ENCODE peak calls at places on chromosomes 12 and 14, in six cellular contexts. One of them, this sample, is unnamed.

GRCh38 chr12:52038447-52038846 is 12.8 kb upstream of the NR4A1 start:
- DNase-seq in neural progenitor cell: no peak
- DNase-seq in amniotic stem cell: no peak
- DNase-seq in CD8-positive, alpha-beta T cell: no peak
- DNase-seq in HT1080: no peak
- DNase-seq in left ventricle myocardium inferior: no peak
- DNase-seq in this sample: no peak

GRCh38 chr12:4119157-4119761 is 154.3 kb upstream of the CCND2 start:
- DNase-seq in neural progenitor cell: no peak
- DNase-seq in amniotic stem cell: no peak
- DNase-seq in CD8-positive, alpha-beta T cell: no peak
- DNase-seq in HT1080: no peak
- DNase-seq in left ventricle myocardium inferior: no peak
- DNase-seq in this sample: no peak

GRCh38 chr12:51871918-51872688 is 15.8 kb upstream of the ANKRD33 start:
- DNase-seq in neural progenitor cell: peak; percentile 28
- DNase-seq in amniotic stem cell: no peak
- DNase-seq in CD8-positive, alpha-beta T cell: no peak
- DNase-seq in HT1080: no peak
- DNase-seq in left ventricle myocardium inferior: no peak
- DNase-seq in this sample: no peak

GRCh38 chr14:39247256-39247655 is 13.5 kb downstream of the MIA2 start:
- DNase-seq in neural progenitor cell: no peak
- DNase-seq in amniotic stem cell: peak; percentile 71
- DNase-seq in CD8-positive, alpha-beta T cell: no peak
- DNase-seq in HT1080: peak; percentile 85
- DNase-seq in left ventricle myocardium inferior: no peak
- DNase-seq in this sample: no peak

GRCh38 chr14:54025661-54026060 is 69.0 kb upstream of the BMP4 start:
- DNase-seq in neural progenitor cell: no peak
- DNase-seq in amniotic stem cell: no peak
- DNase-seq in CD8-positive, alpha-beta T cell: no peak
- DNase-seq in HT1080: peak; percentile 32
- DNase-seq in left ventricle myocardium inferior: no peak
- DNase-seq in this sample: no peak

GRCh38 chr14:64971890-64972785 is at the start of gene RAB15:
- DNase-seq in neural progenitor cell: peak; percentile 72
- DNase-seq in amniotic stem cell: no peak
- DNase-seq in CD8-positive, alpha-beta T cell: peak; percentile 7
- DNase-seq in HT1080: no peak
- DNase-seq in left ventricle myocardium inferior: peak; percentile 39
- DNase-seq in this sample: no peak

GRCh38 chr14:54503476-54503875 is 6.2 kb upstream of the CGRRF1 start:
- DNase-seq in neural progenitor cell: no peak
- DNase-seq in amniotic stem cell: no peak
- DNase-seq in CD8-positive, alpha-beta T cell: no peak
- DNase-seq in HT1080: peak; percentile 54
- DNase-seq in left ventricle myocardium inferior: no peak
- DNase-seq in this sample: peak; percentile 21

GRCh38 chr12:99450231-99450630 is 197.3 kb upstream of the GARIN6 start:
- DNase-seq in neural progenitor cell: no peak
- DNase-seq in amniotic stem cell: no peak
- DNase-seq in CD8-positive, alpha-beta T cell: no peak
- DNase-seq in HT1080: no peak
- DNase-seq in left ventricle myocardium inferior: no peak
- DNase-seq in this sample: no peak

GRCh38 chr12:21301-22189 is 45.0 kb upstream of the IQSEC3 start:
- DNase-seq in neural progenitor cell: no peak
- DNase-seq in amniotic stem cell: no peak
- DNase-seq in CD8-positive, alpha-beta T cell: no peak
- DNase-seq in HT1080: no peak
- DNase-seq in left ventricle myocardium inferior: no peak
- DNase-seq in this sample: no peak

GRCh38 chr12:109883429-109883828 is 3.1 kb upstream of the GLTP start:
- DNase-seq in neural progenitor cell: no peak
- DNase-seq in amniotic stem cell: no peak
- DNase-seq in CD8-positive, alpha-beta T cell: no peak
- DNase-seq in HT1080: no peak
- DNase-seq in left ventricle myocardium inferior: no peak
- DNase-seq in this sample: no peak

GRCh38 chr14:57136669-57137068 is 132.0 kb downstream of the EXOC5 start:
- DNase-seq in neural progenitor cell: no peak
- DNase-seq in amniotic stem cell: no peak
- DNase-seq in CD8-positive, alpha-beta T cell: no peak
- DNase-seq in HT1080: no peak
- DNase-seq in left ventricle myocardium inferior: peak; percentile 38
- DNase-seq in this sample: no peak

GRCh38 chr12:90235642-90236041 is 527.0 kb upstream of the ATP2B1 start:
- DNase-seq in neural progenitor cell: no peak
- DNase-seq in amniotic stem cell: no peak
- DNase-seq in CD8-positive, alpha-beta T cell: no peak
- DNase-seq in HT1080: peak; percentile 17
- DNase-seq in left ventricle myocardium inferior: no peak
- DNase-seq in this sample: no peak

GRCh38 chr14:66603945-66604344 is 96.0 kb downstream of the GPHN start:
- DNase-seq in neural progenitor cell: no peak
- DNase-seq in amniotic stem cell: no peak
- DNase-seq in CD8-positive, alpha-beta T cell: no peak
- DNase-seq in HT1080: no peak
- DNase-seq in left ventricle myocardium inferior: no peak
- DNase-seq in this sample: no peak

GRCh38 chr14:89681086-89682018 is 264.3 kb upstream of the FOXN3 start:
- DNase-seq in neural progenitor cell: no peak
- DNase-seq in amniotic stem cell: no peak
- DNase-seq in CD8-positive, alpha-beta T cell: no peak
- DNase-seq in HT1080: no peak
- DNase-seq in left ventricle myocardium inferior: no peak
- DNase-seq in this sample: no peak

GRCh38 chr12:68455676-68456345 is 123.6 kb upstream of the MDM1 start:
- DNase-seq in neural progenitor cell: no peak
- DNase-seq in amniotic stem cell: no peak
- DNase-seq in CD8-positive, alpha-beta T cell: no peak
- DNase-seq in HT1080: peak; percentile 37
- DNase-seq in left ventricle myocardium inferior: no peak
- DNase-seq in this sample: no peak

GRCh38 chr12:6273931-6274687 is 36.4 kb upstream of the PLEKHG6 start:
- DNase-seq in neural progenitor cell: peak; percentile 77
- DNase-seq in amniotic stem cell: no peak
- DNase-seq in CD8-positive, alpha-beta T cell: no peak
- DNase-seq in HT1080: no peak
- DNase-seq in left ventricle myocardium inferior: no peak
- DNase-seq in this sample: peak; percentile 51

GRCh38 chr12:98373019-98373554 is 142.3 kb upstream of the TMPO start:
- DNase-seq in neural progenitor cell: peak; percentile 73
- DNase-seq in amniotic stem cell: no peak
- DNase-seq in CD8-positive, alpha-beta T cell: no peak
- DNase-seq in HT1080: peak; percentile 40
- DNase-seq in left ventricle myocardium inferior: no peak
- DNase-seq in this sample: peak; percentile 15

GRCh38 chr12:65229441-65229840 is 49.0 kb upstream of the MSRB3 start:
- DNase-seq in neural progenitor cell: no peak
- DNase-seq in amniotic stem cell: peak; percentile 57
- DNase-seq in CD8-positive, alpha-beta T cell: no peak
- DNase-seq in HT1080: peak; percentile 73
- DNase-seq in left ventricle myocardium inferior: no peak
- DNase-seq in this sample: no peak

GRCh38 chr14:74302160-74302628 is 540 bp downstream of the ABCD4 start:
- DNase-seq in neural progenitor cell: peak; percentile 43
- DNase-seq in amniotic stem cell: peak; percentile 18
- DNase-seq in CD8-positive, alpha-beta T cell: no peak
- DNase-seq in HT1080: peak; percentile 58
- DNase-seq in left ventricle myocardium inferior: no peak
- DNase-seq in this sample: no peak

GRCh38 chr14:101875726-101876268 is 88.6 kb upstream of the DYNC1H1 start:
- DNase-seq in neural progenitor cell: no peak
- DNase-seq in amniotic stem cell: no peak
- DNase-seq in CD8-positive, alpha-beta T cell: no peak
- DNase-seq in HT1080: no peak
- DNase-seq in left ventricle myocardium inferior: no peak
- DNase-seq in this sample: no peak

GRCh38 chr14:60815371-60815770 is 80.8 kb downstream of the MNAT1 start:
- DNase-seq in neural progenitor cell: no peak
- DNase-seq in amniotic stem cell: no peak
- DNase-seq in CD8-positive, alpha-beta T cell: no peak
- DNase-seq in HT1080: no peak
- DNase-seq in left ventricle myocardium inferior: no peak
- DNase-seq in this sample: no peak

GRCh38 chr12:91778091-91778819 is 367.4 kb downstream of the BTG1 start:
- DNase-seq in neural progenitor cell: no peak
- DNase-seq in amniotic stem cell: no peak
- DNase-seq in CD8-positive, alpha-beta T cell: no peak
- DNase-seq in HT1080: no peak
- DNase-seq in left ventricle myocardium inferior: no peak
- DNase-seq in this sample: no peak

GRCh38 chr12:95653761-95654546 is 102.7 kb upstream of the USP44 start:
- DNase-seq in neural progenitor cell: peak; percentile 68
- DNase-seq in amniotic stem cell: peak; percentile 12
- DNase-seq in CD8-positive, alpha-beta T cell: no peak
- DNase-seq in HT1080: peak; percentile 26
- DNase-seq in left ventricle myocardium inferior: no peak
- DNase-seq in this sample: peak; percentile 19

GRCh38 chr12:69672195-69672594 is 26.9 kb downstream of the BEST3 start:
- DNase-seq in neural progenitor cell: no peak
- DNase-seq in amniotic stem cell: no peak
- DNase-seq in CD8-positive, alpha-beta T cell: no peak
- DNase-seq in HT1080: no peak
- DNase-seq in left ventricle myocardium inferior: no peak
- DNase-seq in this sample: peak; percentile 36

GRCh38 chr12:120079352-120080042 is 37.1 kb downstream of the RAB35 start:
- DNase-seq in neural progenitor cell: no peak
- DNase-seq in amniotic stem cell: no peak
- DNase-seq in CD8-positive, alpha-beta T cell: no peak
- DNase-seq in HT1080: no peak
- DNase-seq in left ventricle myocardium inferior: no peak
- DNase-seq in this sample: peak; percentile 72

GRCh38 chr12:81468206-81468605 is 290.9 kb downstream of the PPFIA2 start:
- DNase-seq in neural progenitor cell: no peak
- DNase-seq in amniotic stem cell: no peak
- DNase-seq in CD8-positive, alpha-beta T cell: no peak
- DNase-seq in HT1080: peak; percentile 67
- DNase-seq in left ventricle myocardium inferior: no peak
- DNase-seq in this sample: no peak